ENCODE peak calls at places on chromosome 17, in six cellular contexts. A is IMR-90, N is retina, I is stromal cell of bone marrow, G is fibroblast of the conjunctiva, P is type B pancreatic cell. F is an unnamed sample.

GRCh38 chr17:44522883-44523671 is 19.9 kb upstream of the GPATCH8 start:
- DNase-seq in A (peak), N (no peak), I (peak), G (no peak), P (no peak), F (peak)

GRCh38 chr17:66573078-66573477 is 261.8 kb upstream of the CACNG5 start:
- DNase-seq in A (no peak), N (no peak), I (no peak), G (no peak), P (no peak), F (no peak)

GRCh38 chr17:79024901-79025737 is 1.1 kb downstream of the C1QTNF1 start:
- DNase-seq in A (no peak), N (no peak), I (no peak), G (no peak), P (no peak), F (no peak)

GRCh38 chr17:79626156-79626890 is 15.5 kb upstream of the RBFOX3 start:
- DNase-seq in A (no peak), N (peak), I (no peak), G (no peak), P (peak), F (peak)

GRCh38 chr17:5527647-5528250 is 41.4 kb downstream of the MIS12 start:
- DNase-seq in A (no peak), N (no peak), I (no peak), G (no peak), P (no peak), F (no peak)

GRCh38 chr17:55710410-55710809 is 12.3 kb downstream of the TMEM100 start:
- DNase-seq in A (no peak), N (no peak), I (no peak), G (no peak), P (no peak), F (no peak)

GRCh38 chr17:76273923-76274558 is 8.9 kb downstream of the UBALD2 start:
- DNase-seq in A (no peak), N (no peak), I (no peak), G (no peak), P (no peak), F (peak)

GRCh38 chr17:8585911-8586310 is 44.6 kb downstream of the MYH10 start:
- DNase-seq in A (no peak), N (no peak), I (no peak), G (no peak), P (no peak), F (no peak)

GRCh38 chr17:34163123-34163522 is 92.0 kb upstream of the CCL2 start:
- DNase-seq in A (peak), N (no peak), I (no peak), G (no peak), P (no peak), F (no peak)

GRCh38 chr17:77388384-77389306 is 247.9 kb downstream of the SEC14L1 start:
- DNase-seq in A (no peak), N (peak), I (no peak), G (no peak), P (no peak), F (peak)

GRCh38 chr17:43998552-43998951 is 5.9 kb upstream of the NAGS start:
- DNase-seq in A (peak), N (no peak), I (peak), G (no peak), P (no peak), F (no peak)

GRCh38 chr17:49604314-49604869 is 28.7 kb downstream of the NXPH3 start:
- DNase-seq in A (no peak), N (no peak), I (no peak), G (no peak), P (no peak), F (no peak)

GRCh38 chr17:67855504-67856324 is 30.4 kb downstream of the BPTF start:
- DNase-seq in A (no peak), N (no peak), I (no peak), G (no peak), P (no peak), F (no peak)

GRCh38 chr17:74529243-74529642 is 2.0 kb downstream of the CD300LB start:
- DNase-seq in A (no peak), N (no peak), I (no peak), G (no peak), P (peak), F (no peak)

GRCh38 chr17:30905742-30906100 is 317 bp downstream of the TEFM start:
- DNase-seq in A (no peak), N (no peak), I (no peak), G (no peak), P (no peak), F (no peak)

GRCh38 chr17:71011389-71011788 is 842.1 kb downstream of the KCNJ2 start:
- DNase-seq in A (no peak), N (no peak), I (no peak), G (no peak), P (no peak), F (no peak)

GRCh38 chr17:61400786-61401279 is 1.2 kb downstream of the TBX2 start:
- DNase-seq in A (no peak), N (peak), I (no peak), G (no peak), P (no peak), F (no peak)

GRCh38 chr17:77019955-77020379 is 120.8 kb upstream of the SEC14L1 start:
- DNase-seq in A (no peak), N (no peak), I (peak), G (no peak), P (no peak), F (no peak)

GRCh38 chr17:2797632-2798031 is 1.4 kb downstream of the RAP1GAP2 start:
- DNase-seq in A (no peak), N (no peak), I (no peak), G (no peak), P (no peak), F (no peak)

GRCh38 chr17:30600830-30601494 is 123.8 kb downstream of the GOSR1 start:
- DNase-seq in A (peak), N (peak), I (no peak), G (no peak), P (no peak), F (no peak)

GRCh38 chr17:46770439-46770817 is 48.1 kb downstream of the WNT3 start:
- DNase-seq in A (no peak), N (no peak), I (no peak), G (no peak), P (no peak), F (no peak)

GRCh38 chr17:6070280-6070894 is at the start of gene WSCD1:
- DNase-seq in A (no peak), N (no peak), I (no peak), G (no peak), P (no peak), F (peak)

GRCh38 chr17:75835315-75835987 is 8.8 kb downstream of the UNC13D start:
- DNase-seq in A (no peak), N (peak), I (no peak), G (no peak), P (no peak), F (peak)

GRCh38 chr17:50332196-50332595 is 13.7 kb upstream of the XYLT2 start:
- DNase-seq in A (no peak), N (peak), I (no peak), G (no peak), P (no peak), F (no peak)

GRCh38 chr17:50173335-50173941 is 7.6 kb downstream of the SGCA start:
- DNase-seq in A (peak), N (no peak), I (peak), G (peak), P (no peak), F (no peak)

GRCh38 chr17:83144421-83145357 is 65.3 kb downstream of the METRNL start:
- DNase-seq in A (peak), N (no peak), I (peak), G (peak), P (no peak), F (no peak)

GRCh38 chr17:43832976-43833829 is at the start of gene MPP3:
- DNase-seq in A (peak), N (peak), I (peak), G (peak), P (no peak), F (peak)

GRCh38 chr17:28334176-28334575 is 1.1 kb downstream of the IFT20 start:
- DNase-seq in A (peak), N (no peak), I (no peak), G (no peak), P (no peak), F (no peak)

GRCh38 chr17:3845361-3845753 is 689 bp downstream of the NCBP3 start:
- DNase-seq in A (no peak), N (peak), I (no peak), G (no peak), P (no peak), F (no peak)

GRCh38 chr17:15119928-15120327 is 145.2 kb downstream of the PMP22 start:
- DNase-seq in A (no peak), N (no peak), I (no peak), G (peak), P (no peak), F (no peak)

GRCh38 chr17:51491416-51491815 is 231.1 kb downstream of the UTP18 start:
- DNase-seq in A (no peak), N (no peak), I (no peak), G (no peak), P (no peak), F (no peak)